ENCODE peak calls at places on chromosomes 4 and X, in four cellular contexts. A is NCI-H2081; K is stimulated activated CD4-positive, alpha-beta T cell treated with anti-CD3 and anti-CD28 coated beads, Interleukin-1b, Interleukin-23, amount 100 ng/mL, for 24 hours; J is astrocyte of the spinal cord. G is an unnamed sample.

GRCh38 chr4:78165758-78166157 is 108.6 kb downstream of the FRAS1 start:
- DNase-seq in J (no peak), K (no peak), A (no peak), G (no peak)

GRCh38 chrX:13966071-13966850 is 63.4 kb downstream of the GEMIN8 start:
- DNase-seq in J (no peak), A (no peak), K (no peak), G (peak; percentile 9)

GRCh38 chr4:153204247-153205027 is at the start of gene TRIM2:
- DNase-seq in K (no peak), J (peak; percentile 72), A (peak; percentile 15), G (peak; percentile 88)

GRCh38 chr4:74038161-74039064 is at the start of gene CXCL3:
- DNase-seq in K (peak; percentile 5), J (peak; percentile 73), A (peak; percentile 24), G (peak; percentile 72)

GRCh38 chrX:74545880-74546279 is 68.5 kb downstream of the RLIM start:
- DNase-seq in J (no peak), K (no peak), A (no peak), G (no peak)

GRCh38 chr4:175790067-175790466 is 22.0 kb downstream of the GPM6A start:
- DNase-seq in K (no peak), A (peak; percentile 75), J (no peak), G (no peak)

GRCh38 chrX:23394421-23394820 is 59.8 kb downstream of the PTCHD1 start:
- DNase-seq in A (no peak), J (peak; percentile 2), K (no peak), G (no peak)

GRCh38 chrX:147637190-147637589 is 274.5 kb upstream of the FMR1 start:
- DNase-seq in J (no peak), A (no peak), K (no peak), G (no peak)

GRCh38 chr4:72552447-72552846 is 16.6 kb downstream of the ADAMTS3 start:
- DNase-seq in K (no peak), A (no peak), J (no peak), G (no peak)

GRCh38 chr4:82099863-82100579 is 273.8 kb downstream of the HNRNPD start:
- DNase-seq in K (no peak), A (no peak), J (no peak), G (no peak)

GRCh38 chrX:22594771-22595170 is 322.1 kb downstream of the CBLL2 start:
- DNase-seq in K (no peak), J (no peak), A (no peak), G (no peak)

GRCh38 chr4:8344387-8344786 is 74.8 kb downstream of the HTRA3 start:
- DNase-seq in K (no peak), J (no peak), A (no peak), G (no peak)

GRCh38 chr4:140395668-140396067 is 22.2 kb downstream of the SCOC start:
- DNase-seq in J (no peak), A (no peak), K (no peak), G (no peak)

GRCh38 chr4:180767330-180767729 is 1475.9 kb upstream of the TENM3 start:
- DNase-seq in K (no peak), J (no peak), A (peak; percentile 26), G (no peak)